ENCODE peak calls at places on chromosomes 2 and 18, in four cellular contexts. T is GM12878, O is HepG2, P is H1. K is an unnamed sample. For H3K4me1, the result is how much of the 10 kb centered on the place peaks cover.

GRCh38 chr2:112149866-112150435 is 11.8 kb downstream of the FBLN7 start:
- DNase-seq in P (peak), T (no peak), O (no peak), K (no peak)

GRCh38 chr2:214989187-214989586 is 149.2 kb downstream of the ABCA12 start:
- DNase-seq in O (no peak), P (no peak), T (no peak), K (no peak)

GRCh38 chr2:238169708-238170251 is 11.0 kb downstream of the ERFE start:
- DNase-seq in O (no peak), P (no peak), T (no peak), K (no peak)

GRCh38 chr2:181778621-181779195 is 98.4 kb upstream of the NEUROD1 start:
- DNase-seq in P (no peak), T (no peak), O (no peak), K (no peak)

GRCh38 chr2:104919127-104919526 is 65.2 kb downstream of the POU3F3 start:
- DNase-seq in T (no peak), O (peak), P (no peak), K (no peak)

GRCh38 chr2:198490748-198491147 is 686.4 kb downstream of the PLCL1 start:
- DNase-seq in T (no peak), O (no peak), P (no peak), K (no peak)

GRCh38 chr2:236768393-236769140 is 198.9 kb downstream of the ACKR3 start:
- DNase-seq in T (no peak), P (no peak), O (no peak), K (no peak)

GRCh38 chr2:242017086-242017485 is 147.6 kb downstream of the RTP5 start:
- DNase-seq in O (no peak), T (no peak), P (no peak), K (no peak)

GRCh38 chr2:118902279-118903028 is 39.5 kb upstream of the MARCO start:
- DNase-seq in P (no peak), O (no peak), T (no peak), K (no peak)

GRCh38 chr2:127100261-127101047 is 6.5 kb downstream of the BIN1 start:
- DNase-seq in T (no peak), P (no peak), O (peak), K (no peak)

GRCh38 chr2:80238692-80239469 is 65.7 kb downstream of the LRRTM1 start:
- DNase-seq in O (peak), P (peak), T (no peak), K (no peak)

GRCh38 chr2:100742884-100743283 is 77.1 kb upstream of the NPAS2 start:
- DNase-seq in T (no peak), P (no peak), O (peak), K (no peak)

GRCh38 chr18:60448487-60449267 is 76.1 kb upstream of the MC4R start:
- DNase-seq in P (peak), T (no peak), O (no peak), K (no peak)

GRCh38 chr2:108383146-108383830 is 5.5 kb downstream of the SULT1C4 start:
- DNase-seq in T (no peak), P (no peak), O (peak), K (peak)

GRCh38 chr18:6876646-6877045 is 147.1 kb downstream of the ARHGAP28 start:
- DNase-seq in O (no peak), T (no peak), P (no peak), K (no peak)

GRCh38 chr18:44682181-44682870 is 1.6 kb downstream of the SETBP1 start:
- DNase-seq in P (peak), O (no peak), T (no peak), K (no peak)

GRCh38 chr2:28621172-28622100 is 125.6 kb downstream of the PLB1 start:
- DNase-seq in T (no peak), O (peak), P (peak), K (peak)

GRCh38 chr2:27762951-27763906 is 8.3 kb upstream of the MRPL33 start:
- DNase-seq in O (peak), P (no peak), T (no peak), K (no peak)

GRCh38 chr2:2333076-2333475 is 2.0 kb upstream of the MYT1L start:
- DNase-seq in O (no peak), T (no peak), P (no peak), K (no peak)

GRCh38 chr2:137910641-137911040 is 53.6 kb upstream of the HNMT start:
- DNase-seq in P (no peak), O (peak), T (no peak), K (no peak)

GRCh38 chr2:133993160-133993559 is 260.7 kb upstream of the MGAT5 start:
- DNase-seq in O (no peak), P (no peak), T (no peak), K (no peak)

GRCh38 chr18:35041752-35042379 is 653 bp downstream of the MAPRE2 start:
- DNase-seq in T (no peak), P (no peak), O (no peak), K (no peak)

GRCh38 chr2:51995293-51995692 is 963.4 kb upstream of the NRXN1 start:
- DNase-seq in P (no peak), T (no peak), O (no peak), K (no peak)

GRCh38 chr2:201126308-201127127 is 10.6 kb downstream of the CFLAR start:
- DNase-seq in T (no peak), P (no peak), O (no peak), K (no peak)

GRCh38 chr2:176147790-176148496 is 3.4 kb upstream of the HOXD4 start:
- DNase-seq in O (no peak), T (no peak), P (peak), K (no peak)

GRCh38 chr18:46422552-46423055 is 234.4 kb downstream of the LOXHD1 start:
- DNase-seq in T (no peak), O (no peak), P (no peak), K (no peak)

GRCh38 chr2:207601774-207602173 is 23.4 kb downstream of the METTL21A start:
- DNase-seq in P (no peak), O (no peak), T (no peak), K (no peak)

GRCh38 chr2:190979906-190980629 is 33.9 kb downstream of the STAT1 start:
- DNase-seq in O (no peak), T (no peak), P (no peak), K (no peak)

GRCh38 chr2:39109543-39109942 is 11.3 kb downstream of the SOS1 start:
- DNase-seq in T (no peak), P (no peak), O (no peak), K (no peak)

GRCh38 chr18:28167835-28168349 is 9.0 kb downstream of the CDH2 start:
- DNase-seq in O (peak), T (no peak), P (no peak), K (no peak)

GRCh38 chr18:28164772-28165483 is 12.0 kb downstream of the CDH2 start:
- DNase-seq in P (no peak), O (no peak), T (no peak), K (no peak)

GRCh38 chr18:28163201-28163778 is 13.6 kb downstream of the CDH2 start:
- DNase-seq in T (no peak), O (no peak), P (no peak), K (no peak)

GRCh38 chr18:28171837-28172236 is 5.1 kb downstream of the CDH2 start:
- DNase-seq in T (no peak), O (no peak), P (no peak), K (no peak)

DNA sequence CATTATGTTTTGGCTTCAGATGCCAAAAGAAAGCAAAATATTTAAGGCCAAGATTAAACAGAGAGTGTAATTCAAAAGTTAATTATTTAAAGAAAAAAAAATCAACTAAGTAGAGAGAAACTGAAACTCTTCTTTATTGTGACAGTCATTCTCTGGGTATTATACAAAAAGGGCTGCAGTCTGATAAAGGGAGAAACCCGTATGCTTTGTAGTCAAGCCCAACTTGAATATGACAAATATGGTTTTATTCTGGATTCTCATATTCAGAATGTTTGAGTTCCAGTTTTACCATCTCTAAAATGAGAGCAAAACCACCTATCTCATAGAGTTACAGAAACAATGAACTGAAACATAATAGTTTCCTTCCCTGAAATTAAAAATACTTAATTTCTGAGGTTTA is 8.2 kb downstream of the CDH2 start:
- DNase-seq in O (no peak), T (no peak), P (no peak), K (no peak)
- H3K4me1 ChIP-seq in O (half or more), T (under half), P (under half), K (under half)

GRCh38 chr2:128803222-128803621 is 484.6 kb upstream of the HS6ST1 start:
- DNase-seq in O (no peak), T (no peak), P (no peak), K (no peak)
- TF ChIP-seq SUZ12 in O (no peak), T (no peak), P (no peak), K (no peak)

GRCh38 chr18:48932822-48933510 is 17.8 kb downstream of the SMAD7 start:
- DNase-seq in T (no peak), O (no peak), P (no peak), K (no peak)
- H3K4me1 ChIP-seq in T (half or more), O (half or more), P (half or more), K (under half)

DNA sequence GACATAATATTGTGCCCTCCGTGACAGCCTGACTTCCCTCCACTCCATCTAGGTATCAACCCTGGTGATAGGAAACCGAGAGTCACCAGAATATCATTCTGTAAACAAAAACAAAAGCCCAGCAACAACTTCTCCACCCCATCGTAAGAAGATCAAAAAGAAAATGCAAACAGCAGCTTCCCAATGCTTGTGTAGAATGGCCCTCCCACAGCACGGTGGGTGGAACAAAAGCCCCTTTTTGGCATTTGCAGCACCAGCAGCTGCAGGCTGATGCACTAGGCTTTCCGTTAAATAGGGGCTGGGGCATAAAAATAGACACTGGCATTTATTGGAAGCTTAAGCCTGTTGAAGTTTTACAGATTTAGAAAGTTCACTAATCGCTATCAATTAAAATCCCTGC is 513.0 kb downstream of the GALR1 start:
- DNase-seq in T (no peak), O (no peak), P (no peak), K (no peak)
- TF ChIP-seq SUZ12 in T (no peak), O (no peak), P (no peak), K (no peak)

GRCh38 chr2:110743600-110743999 is 11.2 kb downstream of the ACOXL start:
- DNase-seq in T (no peak), P (no peak), O (no peak), K (no peak)

GRCh38 chr2:110745048-110745447 is 12.7 kb downstream of the ACOXL start:
- DNase-seq in O (no peak), P (no peak), T (no peak), K (no peak)

GRCh38 chr2:110746586-110747521 is 14.5 kb downstream of the ACOXL start:
- DNase-seq in P (no peak), O (no peak), T (no peak), K (no peak)

GRCh38 chr2:110742412-110742811 is 10.0 kb downstream of the ACOXL start:
- DNase-seq in T (no peak), O (no peak), P (no peak), K (no peak)

GRCh38 chr2:110744429-110744828 is 12.1 kb downstream of the ACOXL start:
- DNase-seq in P (no peak), T (peak), O (no peak), K (no peak)
- H3K4me1 ChIP-seq in P (under half), T (under half), O (under half), K (under half)

GRCh38 chr2:150045601-150046000 is 441.9 kb downstream of the RND3 start:
- DNase-seq in P (no peak), T (no peak), O (no peak), K (no peak)

GRCh38 chr2:150046211-150046610 is 441.3 kb downstream of the RND3 start:
- DNase-seq in O (no peak), T (no peak), P (no peak), K (no peak)

GRCh38 chr2:150052457-150052856 is 435.0 kb downstream of the RND3 start:
- DNase-seq in P (no peak), T (no peak), O (no peak), K (no peak)

GRCh38 chr2:150051004-150051403 is 436.5 kb downstream of the RND3 start:
- DNase-seq in P (no peak), T (no peak), O (no peak), K (no peak)

DNA sequence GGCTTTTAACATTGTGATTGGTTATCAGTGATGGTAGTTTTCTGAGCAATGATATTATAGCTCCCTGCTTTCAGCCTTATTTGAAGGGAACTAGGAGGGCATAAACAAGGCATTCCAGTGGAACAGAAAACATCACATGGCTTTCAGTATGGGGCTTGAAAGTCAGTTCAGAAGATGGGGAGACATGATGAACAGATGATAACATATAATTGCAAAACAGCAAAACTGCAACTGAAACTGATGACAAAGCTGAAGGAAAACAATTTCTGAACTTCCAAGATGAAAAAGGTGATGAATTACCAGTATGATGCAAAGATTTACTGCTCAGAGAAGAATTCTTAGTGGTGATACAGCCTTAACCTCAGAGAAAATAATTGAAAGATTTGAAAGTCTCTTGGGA is 439.7 kb downstream of the RND3 start:
- DNase-seq in T (no peak), P (no peak), O (no peak), K (no peak)
- TF ChIP-seq SUZ12 in T (no peak), P (no peak), O (no peak), K (no peak)

GRCh38 chr2:46802665-46803550 is 112.7 kb downstream of the MCFD2 start:
- DNase-seq in P (no peak), T (no peak), O (no peak), K (no peak)

GRCh38 chr2:46804794-46805193 is 110.8 kb downstream of the MCFD2 start:
- DNase-seq in P (no peak), O (no peak), T (no peak), K (no peak)

GRCh38 chr2:46801731-46802664 is 113.6 kb downstream of the MCFD2 start:
- DNase-seq in O (no peak), T (no peak), P (no peak), K (no peak)

GRCh38 chr2:46803911-46804670 is 111.5 kb downstream of the MCFD2 start:
- DNase-seq in O (no peak), P (no peak), T (no peak), K (no peak)

DNA sequence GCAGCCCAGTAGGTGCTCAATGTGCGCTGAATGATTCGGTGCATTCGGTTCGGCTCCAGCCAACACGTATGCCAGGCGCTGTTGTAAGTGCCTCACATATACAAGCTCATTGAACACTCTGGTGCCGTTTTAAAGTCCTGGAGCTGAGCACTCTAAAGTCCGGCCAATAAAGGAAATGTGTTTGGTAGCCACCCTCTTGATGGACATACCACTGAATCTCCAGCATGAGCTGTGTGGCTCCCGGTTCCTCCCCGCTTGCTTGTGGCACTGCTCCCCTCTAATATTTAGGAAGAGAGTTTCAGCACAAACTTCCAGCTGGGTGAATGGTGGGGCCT is 112.1 kb downstream of the MCFD2 start:
- DNase-seq in P (no peak), T (no peak), O (no peak), K (no peak)
- H3K4me1 ChIP-seq in P (under half), T (under half), O (under half), K (under half)

GRCh38 chr2:228180126-228181097 is 1.1 kb downstream of the SPHKAP start:
- DNase-seq in P (peak), T (no peak), O (no peak), K (peak)
- TF ChIP-seq SUZ12 in P (peak), T (no peak), O (no peak), K (no peak)

K was measured in NT2/D1.